ENCODE peak calls at places on chromosomes 1 and 21, in five cellular contexts. B, T, P, X and W are unnamed samples.

GRCh38 chr1:218486108-218486507 is 141.0 kb downstream of the TGFB2 start:
- DNase-seq in T (no peak), B (no peak), P (no peak), X (no peak), W (no peak)

GRCh38 chr1:205319081-205320018 is 2.2 kb downstream of the NUAK2 start:
- DNase-seq in P (no peak), B (peak; percentile 59), X (no peak), T (peak; percentile 54), W (peak; percentile 77)

GRCh38 chr1:244583358-244583757 is 69.6 kb upstream of the DESI2 start:
- DNase-seq in B (no peak), X (no peak), T (no peak), P (no peak), W (no peak)

GRCh38 chr1:229843627-229844238 is 217.7 kb downstream of the URB2 start:
- DNase-seq in X (no peak), B (peak; percentile 37), T (no peak), P (peak; percentile 44), W (no peak)

GRCh38 chr21:26964379-26964778 is 2.5 kb downstream of the ADAMTS5 start:
- DNase-seq in P (no peak), X (no peak), B (peak; percentile 72), T (peak; percentile 15), W (peak; percentile 87)

GRCh38 chr1:159008744-159009188 is 941 bp upstream of the IFI16 start:
- DNase-seq in X (no peak), T (no peak), P (no peak), B (no peak), W (no peak)

GRCh38 chr1:86522230-86522629 is 24.6 kb upstream of the CLCA4 start:
- DNase-seq in P (no peak), X (no peak), B (no peak), T (no peak), W (no peak)

GRCh38 chr1:246503341-246503740 is 3.7 kb downstream of the SMYD3 start:
- DNase-seq in B (no peak), X (no peak), T (no peak), P (no peak), W (no peak)

GRCh38 chr1:54239603-54240002 is 39.6 kb downstream of the MRPL37 start:
- DNase-seq in T (no peak), X (no peak), P (no peak), B (no peak), W (no peak)

GRCh38 chr1:20366766-20367602 is 76.3 kb downstream of the VWA5B1 start:
- DNase-seq in B (no peak), P (peak; percentile 76), X (no peak), T (no peak), W (no peak)

GRCh38 chr1:117795190-117795589 is 134.2 kb downstream of the GDAP2 start:
- DNase-seq in X (no peak), P (no peak), T (no peak), B (no peak), W (no peak)

GRCh38 chr1:3121401-3122215 is 52.6 kb downstream of the PRDM16 start:
- DNase-seq in B (no peak), P (no peak), X (no peak), T (no peak), W (no peak)

GRCh38 chr1:244044423-244044822 is 6.7 kb upstream of the ZBTB18 start:
- DNase-seq in X (no peak), P (no peak), B (no peak), T (no peak), W (no peak)

GRCh38 chr21:27104749-27105439 is 138.0 kb upstream of the ADAMTS5 start:
- DNase-seq in X (no peak), T (no peak), P (no peak), B (no peak), W (no peak)

GRCh38 chr1:48003741-48004503 is 6.7 kb upstream of the TRABD2B start:
- DNase-seq in B (no peak), X (no peak), T (no peak), P (no peak), W (no peak)

GRCh38 chr1:15424146-15424667 is 14.0 kb upstream of the CTRC start:
- DNase-seq in T (no peak), P (no peak), X (no peak), B (no peak), W (no peak)

GRCh38 chr1:167076136-167076710 is 14.0 kb downstream of the GPA33 start:
- DNase-seq in X (no peak), P (no peak), B (no peak), T (no peak), W (no peak)

GRCh38 chr1:238811211-238811610 is 575.2 kb upstream of the CHRM3 start:
- DNase-seq in P (no peak), T (no peak), X (no peak), B (no peak), W (no peak)

GRCh38 chr1:81493102-81493864 is 307.5 kb upstream of the ADGRL2 start:
- DNase-seq in X (no peak), T (no peak), B (no peak), P (no peak), W (no peak)

GRCh38 chr1:36040238-36040637 is 43.7 kb upstream of the TEKT2 start:
- DNase-seq in X (no peak), T (no peak), B (no peak), P (no peak), W (no peak)

GRCh38 chr21:32741336-32741735 is 13.5 kb upstream of the SYNJ1 start:
- DNase-seq in B (no peak), P (no peak), T (no peak), X (no peak), W (no peak)

DNA sequence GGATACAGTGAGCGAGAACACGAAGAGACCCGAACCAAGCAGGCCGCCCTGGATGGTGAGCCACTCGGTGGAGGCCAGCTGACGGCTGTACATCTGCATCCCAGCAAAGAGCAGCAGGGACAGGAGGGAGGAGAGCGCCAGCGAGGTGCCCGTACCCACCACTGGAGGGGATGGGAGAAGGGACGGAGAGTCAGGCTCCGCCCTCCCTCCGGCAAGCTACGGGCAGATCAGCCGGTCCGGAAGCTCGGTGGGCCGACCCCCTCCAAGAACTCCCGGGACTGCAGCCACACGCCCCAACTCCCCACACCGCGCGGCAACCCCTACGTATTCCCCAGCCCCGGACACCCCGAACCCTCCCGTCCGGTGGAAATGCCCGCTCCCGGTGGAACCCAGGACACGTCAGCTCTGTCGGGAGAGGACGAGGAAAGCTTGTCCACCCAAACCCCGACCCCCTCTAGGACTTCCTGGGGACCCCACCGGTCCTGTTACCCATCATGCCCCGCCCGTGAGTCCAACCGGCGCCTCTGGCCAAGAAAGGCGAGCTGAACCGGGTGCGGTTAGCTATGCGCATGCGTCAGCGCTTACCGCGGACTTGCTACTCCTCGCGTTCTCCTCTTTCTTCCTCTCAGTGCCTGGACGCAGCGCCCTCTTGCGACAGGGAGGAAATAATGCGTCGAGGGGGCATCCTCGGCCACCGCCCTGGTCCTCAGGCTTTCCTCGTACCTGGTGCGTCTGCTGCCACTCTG is at the start of gene KRTCAP2:
- DNase-seq in B (peak; percentile 94), P (peak; percentile 97), T (peak; percentile 82), X (peak; percentile 97), W (peak; percentile 98)
- TF ChIP-seq POLR2A in B (peak; percentile 72), P (peak; percentile 71), T (peak; percentile 17), X (peak; percentile 54), W (peak; percentile 64)

GRCh38 chr1:31498376-31499040 is 77.8 kb upstream of the TINAGL1 start:
- DNase-seq in B (no peak), T (no peak), P (no peak), X (no peak), W (no peak)
- H3K27ac ChIP-seq in B (no peak overlapping the region), T (no peak overlapping the region), P (no peak overlapping the region), X (no peak overlapping the region), W (no peak overlapping the region)

DNA sequence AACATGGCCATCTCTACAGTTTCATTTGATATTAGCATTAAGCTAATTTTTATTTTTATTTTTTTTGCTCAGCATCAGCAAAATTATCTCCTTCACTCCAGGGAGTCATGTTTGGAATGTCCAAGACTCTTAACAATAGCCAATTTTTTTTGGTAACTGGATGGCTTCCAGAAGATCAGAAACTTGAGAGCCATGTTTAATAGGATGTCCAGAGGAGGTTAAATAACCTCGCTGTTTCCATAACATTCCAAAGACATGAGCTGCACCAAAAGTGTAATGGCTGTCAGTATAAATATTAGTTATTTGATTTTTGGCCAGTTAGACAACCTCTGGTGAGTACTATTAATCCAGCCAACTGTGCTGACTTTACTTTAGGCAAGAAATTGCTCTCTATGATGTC is 80.7 kb downstream of the DNTTIP2 start:
- DNase-seq in P (no peak), T (no peak), B (no peak), X (no peak), W (no peak)
- TF ChIP-seq EP300 in P (no peak), T (no peak), B (no peak), X (no peak), W (no peak)

DNA sequence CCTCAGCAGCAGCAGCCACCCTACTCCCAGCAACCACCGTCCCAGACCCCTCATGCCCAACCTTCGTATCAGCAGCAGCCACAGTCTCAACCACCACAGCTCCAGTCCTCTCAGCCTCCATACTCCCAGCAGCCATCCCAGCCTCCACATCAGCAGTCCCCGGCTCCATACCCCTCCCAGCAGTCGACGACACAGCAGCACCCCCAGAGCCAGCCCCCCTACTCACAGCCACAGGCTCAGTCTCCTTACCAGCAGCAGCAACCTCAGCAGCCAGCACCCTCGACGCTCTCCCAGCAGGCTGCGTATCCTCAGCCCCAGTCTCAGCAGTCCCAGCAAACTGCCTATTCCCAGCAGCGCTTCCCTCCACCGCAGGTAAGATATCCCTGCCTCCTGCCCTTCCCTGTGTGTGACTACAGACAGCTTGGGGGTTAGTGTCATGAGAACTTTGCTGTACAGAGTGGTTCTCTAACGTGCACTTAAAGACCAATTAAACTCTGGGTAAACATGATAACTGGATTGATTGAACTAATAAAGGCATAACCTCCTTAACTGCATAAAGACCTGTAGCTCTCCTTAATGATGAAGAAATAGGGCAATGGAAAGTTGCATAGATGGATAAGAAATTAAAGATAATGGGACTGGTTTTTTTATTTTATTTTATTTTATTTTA is 35.6 kb downstream of the ARID1A start:
- DNase-seq in X (no peak), P (no peak), B (no peak), T (no peak), W (no peak)
- TF ChIP-seq POLR2A in X (no peak), P (no peak), B (no peak), T (no peak), W (no peak)

DNA sequence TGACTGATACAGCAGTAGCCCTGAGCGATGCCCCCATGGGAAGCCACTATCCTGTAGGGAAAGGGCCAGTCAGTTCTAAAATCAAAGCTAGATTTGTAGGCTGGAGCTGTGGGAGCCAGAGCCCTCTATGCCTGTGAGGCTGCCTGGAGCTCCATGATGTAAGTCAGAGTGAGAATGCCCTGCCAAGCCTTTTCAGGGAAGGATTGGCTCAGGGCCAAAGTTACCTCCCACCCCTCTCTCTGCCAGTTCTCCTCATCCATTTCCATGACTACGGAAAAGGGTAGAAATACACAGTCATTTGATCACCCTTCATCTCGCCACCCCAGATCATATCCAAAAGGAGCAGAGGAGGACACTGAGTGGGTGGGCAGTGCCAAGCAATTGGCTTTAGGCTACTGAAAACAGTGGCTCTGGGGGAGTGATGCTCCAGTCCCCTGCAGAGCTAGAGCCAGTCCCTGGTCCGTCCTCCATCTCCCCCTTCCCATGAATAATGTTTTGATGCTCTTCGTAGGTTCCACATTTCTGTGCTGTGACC is 59.5 kb upstream of the KCNA3 start:
- DNase-seq in X (no peak), T (no peak), P (no peak), B (no peak), W (no peak)
- H3K27ac ChIP-seq in X (no peak overlapping the region), T (no peak overlapping the region), P (no peak overlapping the region), B (no peak overlapping the region), W (no peak overlapping the region)